ENCODE peak calls at places on chromosome 19, in six cellular contexts. One of them, this sample, is unnamed. For H3K4me1, the result is how much of the 10 kb centered on the place peaks cover.

GRCh38 chr19:37572203-37572602 is 22.4 kb downstream of the ZNF571 start:
- DNase-seq in tibial nerve: no peak
- DNase-seq in adrenal gland: no peak
- DNase-seq in neural progenitor cell: no peak
- DNase-seq in astrocyte: no peak
- DNase-seq in aorta: no peak
- DNase-seq in this sample: peak

GRCh38 chr19:33763661-33764343 is 32.9 kb upstream of the KCTD15 start:
- DNase-seq in tibial nerve: no peak
- DNase-seq in adrenal gland: no peak
- DNase-seq in neural progenitor cell: no peak
- DNase-seq in astrocyte: no peak
- DNase-seq in aorta: no peak
- DNase-seq in this sample: no peak

GRCh38 chr19:51417107-51417806 is at the start of gene SIGLEC10:
- DNase-seq in tibial nerve: no peak
- DNase-seq in adrenal gland: peak
- DNase-seq in neural progenitor cell: no peak
- DNase-seq in astrocyte: no peak
- DNase-seq in aorta: peak
- DNase-seq in this sample: no peak

GRCh38 chr19:49799798-49800376 is 13.2 kb downstream of the FUZ start:
- DNase-seq in tibial nerve: no peak
- DNase-seq in adrenal gland: no peak
- DNase-seq in neural progenitor cell: peak
- DNase-seq in astrocyte: no peak
- DNase-seq in aorta: no peak
- DNase-seq in this sample: no peak

GRCh38 chr19:15875075-15875474 is 22.8 kb downstream of the CYP4F2 start:
- DNase-seq in tibial nerve: no peak
- DNase-seq in adrenal gland: no peak
- DNase-seq in neural progenitor cell: no peak
- DNase-seq in astrocyte: no peak
- DNase-seq in aorta: no peak
- DNase-seq in this sample: no peak

GRCh38 chr19:31418055-31418454 is 68.8 kb upstream of the TSHZ3 start:
- DNase-seq in tibial nerve: no peak
- DNase-seq in adrenal gland: no peak
- DNase-seq in neural progenitor cell: no peak
- DNase-seq in astrocyte: no peak
- DNase-seq in aorta: no peak
- DNase-seq in this sample: no peak

GRCh38 chr19:34351382-34351802 is 13.6 kb upstream of the GPI start:
- DNase-seq in tibial nerve: no peak
- DNase-seq in adrenal gland: no peak
- DNase-seq in neural progenitor cell: no peak
- DNase-seq in astrocyte: no peak
- DNase-seq in aorta: no peak
- DNase-seq in this sample: no peak

GRCh38 chr19:49468746-49469447 is 5.1 kb upstream of the FLT3LG start:
- DNase-seq in tibial nerve: peak
- DNase-seq in adrenal gland: no peak
- DNase-seq in neural progenitor cell: peak
- DNase-seq in astrocyte: no peak
- DNase-seq in aorta: peak
- DNase-seq in this sample: peak

GRCh38 chr19:52200044-52200443 is 10.2 kb downstream of the PPP2R1A start:
- DNase-seq in tibial nerve: no peak
- DNase-seq in adrenal gland: no peak
- DNase-seq in neural progenitor cell: no peak
- DNase-seq in astrocyte: peak
- DNase-seq in aorta: peak
- DNase-seq in this sample: no peak

GRCh38 chr19:54207908-54208783 is 7.5 kb downstream of the RPS9 start:
- DNase-seq in tibial nerve: no peak
- DNase-seq in adrenal gland: peak
- DNase-seq in neural progenitor cell: no peak
- DNase-seq in astrocyte: peak
- DNase-seq in aorta: peak
- DNase-seq in this sample: peak

GRCh38 chr19:23887642-23888041 is 27.0 kb upstream of the ZNF726 start:
- DNase-seq in tibial nerve: no peak
- DNase-seq in adrenal gland: no peak
- DNase-seq in neural progenitor cell: no peak
- DNase-seq in astrocyte: no peak
- DNase-seq in aorta: no peak
- DNase-seq in this sample: no peak

GRCh38 chr19:42113641-42114348 is 18.5 kb downstream of the POU2F2 start:
- DNase-seq in tibial nerve: no peak
- DNase-seq in adrenal gland: no peak
- DNase-seq in neural progenitor cell: no peak
- DNase-seq in astrocyte: peak
- DNase-seq in aorta: peak
- DNase-seq in this sample: no peak

DNA sequence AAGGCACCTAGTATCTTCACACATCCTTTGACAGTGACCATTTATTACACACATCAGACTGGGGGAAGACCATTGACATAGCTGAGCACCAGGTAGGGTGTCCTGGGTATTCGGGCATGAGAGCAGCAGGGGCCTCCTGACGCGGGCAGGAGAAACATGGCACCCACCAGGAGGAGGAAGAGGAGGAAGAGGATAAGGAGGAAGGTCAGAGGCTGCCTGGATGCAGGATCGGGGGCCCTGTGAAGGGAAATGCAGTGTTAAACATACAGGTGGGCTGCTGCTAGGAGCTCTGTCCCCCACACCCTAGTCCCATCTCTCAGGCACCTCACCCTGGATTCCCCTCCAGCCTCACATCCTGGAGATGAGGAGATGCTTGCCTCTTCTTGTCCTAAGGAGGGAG is 5.3 kb downstream of the SYNE4 start:
- DNase-seq in tibial nerve: no peak
- DNase-seq in adrenal gland: no peak
- DNase-seq in neural progenitor cell: no peak
- DNase-seq in astrocyte: no peak
- DNase-seq in aorta: no peak
- DNase-seq in this sample: no peak
- H3K4me1 ChIP-seq in tibial nerve: under half
- H3K4me1 ChIP-seq in adrenal gland: under half
- H3K4me1 ChIP-seq in neural progenitor cell: under half
- H3K4me1 ChIP-seq in astrocyte: under half
- H3K4me1 ChIP-seq in aorta: under half
- H3K4me1 ChIP-seq in this sample: under half

GRCh38 chr19:14082675-14082960 is 3.0 kb downstream of the C19orf67 start:
- DNase-seq in tibial nerve: no peak
- DNase-seq in adrenal gland: no peak
- DNase-seq in neural progenitor cell: no peak
- DNase-seq in astrocyte: no peak
- DNase-seq in aorta: no peak
- DNase-seq in this sample: no peak
- H3K4me3 ChIP-seq in tibial nerve: no peak
- H3K4me3 ChIP-seq in adrenal gland: no peak
- H3K4me3 ChIP-seq in neural progenitor cell: no peak
- H3K4me3 ChIP-seq in astrocyte: no peak
- H3K4me3 ChIP-seq in aorta: no peak
- H3K4me3 ChIP-seq in this sample: no peak

GRCh38 chr19:7921955-7922840 is 2.1 kb downstream of the SNAPC2 start:
- DNase-seq in tibial nerve: no peak
- DNase-seq in adrenal gland: no peak
- DNase-seq in neural progenitor cell: no peak
- DNase-seq in astrocyte: no peak
- DNase-seq in aorta: no peak
- DNase-seq in this sample: no peak

GRCh38 chr19:7924241-7924640 is 1.7 kb downstream of the CTXN1 start:
- DNase-seq in tibial nerve: no peak
- DNase-seq in adrenal gland: no peak
- DNase-seq in neural progenitor cell: no peak
- DNase-seq in astrocyte: no peak
- DNase-seq in aorta: no peak
- DNase-seq in this sample: no peak

GRCh38 chr19:7922841-7923205 is 2.7 kb downstream of the SNAPC2 start:
- DNase-seq in tibial nerve: no peak
- DNase-seq in adrenal gland: no peak
- DNase-seq in neural progenitor cell: no peak
- DNase-seq in astrocyte: no peak
- DNase-seq in aorta: no peak
- DNase-seq in this sample: no peak

GRCh38 chr19:7924651-7925170 is 1.2 kb downstream of the CTXN1 start:
- DNase-seq in tibial nerve: no peak
- DNase-seq in adrenal gland: no peak
- DNase-seq in neural progenitor cell: peak
- DNase-seq in astrocyte: no peak
- DNase-seq in aorta: no peak
- DNase-seq in this sample: no peak

DNA sequence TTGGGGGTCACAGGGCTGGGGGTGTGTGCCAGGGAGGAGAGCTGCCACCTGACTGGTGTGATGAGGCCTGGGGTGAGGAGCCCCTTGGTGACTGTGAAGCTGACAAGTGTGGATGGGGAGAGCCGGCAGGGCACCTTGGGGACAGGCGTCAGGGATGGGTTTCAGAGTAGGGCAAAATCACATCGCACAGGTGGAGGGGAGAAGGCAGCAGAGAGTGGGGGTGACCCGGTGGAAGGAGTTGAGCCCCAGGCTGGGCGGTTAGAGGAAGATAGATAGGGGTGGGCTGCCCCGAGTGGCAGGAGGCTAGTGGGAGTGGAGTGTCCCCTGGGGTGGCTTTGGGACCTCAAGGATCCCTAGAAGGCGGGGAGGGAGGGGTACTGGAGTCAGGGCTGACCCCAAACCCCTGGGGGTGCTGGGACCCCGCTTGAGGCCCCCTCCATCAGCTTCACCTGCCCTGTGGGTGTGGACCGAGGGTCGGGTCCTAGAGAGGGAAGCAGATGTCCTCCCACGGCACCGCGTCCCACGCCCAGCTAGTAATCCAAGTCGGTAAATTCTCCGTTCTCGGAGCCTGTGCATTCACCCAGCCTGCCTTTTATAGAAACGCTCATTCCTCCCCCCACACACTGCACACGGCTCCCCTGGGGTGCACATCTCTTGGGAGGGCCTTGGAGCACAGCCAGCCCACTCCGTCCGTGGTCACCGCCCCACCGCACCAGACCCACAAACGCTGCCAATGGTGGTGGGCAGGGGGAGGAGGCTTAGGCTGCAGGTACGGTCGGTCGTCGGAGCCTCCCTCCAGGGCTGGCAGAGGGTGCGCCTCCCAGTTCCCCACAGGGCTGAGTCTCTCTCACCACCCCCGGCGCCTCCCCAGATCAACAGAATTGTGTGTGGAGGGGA is 2.4 kb downstream of the CTXN1 start:
- DNase-seq in tibial nerve: no peak
- DNase-seq in adrenal gland: no peak
- DNase-seq in neural progenitor cell: no peak
- DNase-seq in astrocyte: no peak
- DNase-seq in aorta: no peak
- DNase-seq in this sample: no peak
- H3K4me1 ChIP-seq in tibial nerve: under half
- H3K4me1 ChIP-seq in adrenal gland: under half
- H3K4me1 ChIP-seq in neural progenitor cell: under half
- H3K4me1 ChIP-seq in astrocyte: under half
- H3K4me1 ChIP-seq in aorta: under half
- H3K4me1 ChIP-seq in this sample: under half

DNA sequence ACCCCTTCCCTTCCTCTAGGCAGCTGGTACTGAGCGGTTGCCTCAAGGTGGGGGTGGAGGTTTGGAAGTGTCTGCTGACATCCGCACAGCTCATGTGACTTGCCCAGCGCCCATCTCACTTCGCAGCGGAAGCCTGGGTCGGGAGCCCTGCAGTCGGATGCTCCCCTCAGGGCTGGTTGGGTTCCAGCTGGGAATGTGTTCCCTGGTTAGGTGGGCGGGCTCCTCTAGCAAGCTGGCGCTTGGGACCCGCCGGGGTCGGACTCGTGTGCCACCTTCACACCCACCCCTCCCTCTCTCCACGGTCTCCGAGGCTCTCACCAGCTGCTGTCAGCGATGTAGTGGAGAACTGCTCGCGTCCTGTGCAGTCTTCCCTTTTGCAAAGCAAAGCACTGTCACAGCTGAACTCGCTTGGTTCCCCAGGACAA is 10.2 kb downstream of the PPP1R37 start:
- DNase-seq in tibial nerve: no peak
- DNase-seq in adrenal gland: peak
- DNase-seq in neural progenitor cell: no peak
- DNase-seq in astrocyte: no peak
- DNase-seq in aorta: no peak
- DNase-seq in this sample: peak
- H3K4me3 ChIP-seq in tibial nerve: no peak
- H3K4me3 ChIP-seq in adrenal gland: no peak
- H3K4me3 ChIP-seq in neural progenitor cell: peak
- H3K4me3 ChIP-seq in astrocyte: no peak
- H3K4me3 ChIP-seq in aorta: no peak
- H3K4me3 ChIP-seq in this sample: no peak

This sample was measured in cardiac muscle cell.